ENCODE peak calls at places on chromosomes 12 and 14, in nine cellular contexts. K, Q, O, X, P, I, W, N and T are unnamed samples.
A peak's percentile ranks its signal among the peaks of the same experiment; 100 is the strongest.

GRCh38 chr14:73462815-73463214 is 4.5 kb upstream of the NUMB start:
- DNase-seq in Q (no peak), W (no peak), X (no peak), I (no peak), P (no peak), O (no peak), K (no peak), N (no peak), T (no peak)

GRCh38 chr12:4193821-4194220 is 79.7 kb upstream of the CCND2 start:
- DNase-seq in P (no peak), N (no peak), O (no peak), I (no peak), W (no peak), X (no peak), K (no peak), Q (no peak), T (no peak)

GRCh38 chr14:102046337-102047278 is 40.2 kb downstream of the HSP90AA1 start:
- DNase-seq in N (peak; percentile 74), X (peak; percentile 89), P (no peak), I (no peak), Q (no peak), W (no peak), O (peak; percentile 90), K (no peak), T (no peak)

GRCh38 chr14:61153436-61153835 is 127.7 kb downstream of the TMEM30B start:
- DNase-seq in N (no peak), X (peak; percentile 31), W (no peak), K (no peak), P (no peak), O (no peak), Q (no peak), I (no peak), T (no peak)

GRCh38 chr12:122520676-122521075 is 6.1 kb downstream of the RSRC2 start:
- DNase-seq in Q (no peak), O (no peak), P (no peak), W (no peak), X (no peak), N (no peak), K (no peak), I (no peak), T (no peak)

GRCh38 chr12:66550626-66551025 is 128.2 kb downstream of the GRIP1 start:
- DNase-seq in Q (no peak), O (no peak), N (no peak), K (no peak), P (no peak), X (no peak), W (no peak), I (no peak), T (no peak)

GRCh38 chr12:86496595-86496994 is 240.4 kb upstream of the MGAT4C start:
- DNase-seq in X (no peak), K (peak; percentile 80), Q (no peak), N (no peak), I (no peak), P (no peak), W (no peak), O (no peak), T (no peak)

GRCh38 chr14:50924236-50924635 is 20.0 kb downstream of the PYGL start:
- DNase-seq in K (no peak), Q (no peak), I (no peak), P (no peak), N (no peak), X (no peak), W (no peak), O (no peak), T (no peak)

GRCh38 chr14:105330491-105330895 is 15.9 kb downstream of the PACS2 start:
- DNase-seq in W (no peak), X (no peak), Q (no peak), I (no peak), O (no peak), N (no peak), P (no peak), K (no peak), T (no peak)

GRCh38 chr12:6228535-6229223 is 28.5 kb downstream of the CD9 start:
- DNase-seq in Q (no peak), W (no peak), K (no peak), P (no peak), O (peak; percentile 69), N (no peak), X (no peak), I (no peak), T (no peak)

GRCh38 chr12:117113231-117113630 is 14.0 kb upstream of the TESC start:
- DNase-seq in O (no peak), I (no peak), P (no peak), W (no peak), N (no peak), Q (no peak), K (no peak), X (no peak), T (no peak)

GRCh38 chr12:2198088-2198501 is 145.3 kb downstream of the CACNA1C start:
- DNase-seq in X (peak; percentile 67), K (no peak), O (no peak), N (no peak), I (no peak), W (no peak), P (no peak), Q (peak; percentile 38), T (no peak)

GRCh38 chr12:132954471-132955048 is 1.5 kb downstream of the ZNF605 start:
- DNase-seq in K (no peak), N (no peak), P (no peak), O (no peak), W (no peak), I (no peak), Q (no peak), X (no peak), T (no peak)

GRCh38 chr12:14946856-14947255 is 8.5 kb upstream of the ERP27 start:
- DNase-seq in N (no peak), O (no peak), P (no peak), X (no peak), K (no peak), I (no peak), Q (no peak), W (no peak), T (no peak)

GRCh38 chr12:22396735-22397134 is 62.2 kb upstream of the ST8SIA1 start:
- DNase-seq in W (no peak), I (no peak), N (no peak), K (no peak), Q (no peak), X (no peak), P (no peak), O (no peak), T (no peak)

GRCh38 chr12:15842106-15842505 is 40.1 kb upstream of the STRAP start:
- DNase-seq in I (no peak), P (no peak), Q (peak; percentile 70), W (no peak), N (no peak), K (no peak), O (no peak), X (no peak), T (no peak)

GRCh38 chr14:80798211-80798610 is 143.3 kb downstream of the CEP128 start:
- DNase-seq in X (no peak), K (no peak), W (no peak), N (no peak), O (no peak), P (no peak), Q (no peak), I (no peak), T (no peak)

GRCh38 chr12:89708793-89709156 is at the start of gene ATP2B1:
- DNase-seq in O (peak; percentile 92), N (peak; percentile 72), P (peak; percentile 80), I (peak; percentile 75), W (peak; percentile 43), X (peak; percentile 85), Q (no peak), K (peak; percentile 53), T (peak; percentile 72)

GRCh38 chr12:77116277-77116676 is 50.9 kb upstream of the E2F7 start:
- DNase-seq in X (no peak), I (no peak), W (no peak), N (no peak), K (no peak), O (no peak), P (no peak), Q (no peak), T (no peak)

GRCh38 chr12:96444403-96444802 is 44.2 kb upstream of the CDK17 start:
- DNase-seq in W (no peak), P (no peak), I (no peak), K (no peak), O (no peak), Q (no peak), N (no peak), X (no peak), T (no peak)

GRCh38 chr12:62891805-62892549 is 43.0 kb downstream of the PPM1H start:
- DNase-seq in P (no peak), X (no peak), W (no peak), I (no peak), Q (no peak), K (no peak), N (peak; percentile 31), O (no peak), T (no peak)

GRCh38 chr14:67413806-67414769 is 2.1 kb upstream of the PLEK2 start:
- DNase-seq in O (no peak), N (no peak), P (peak; percentile 5), K (no peak), W (no peak), X (no peak), I (no peak), Q (peak; percentile 60), T (no peak)

GRCh38 chr14:104047761-104048160 is 37.7 kb upstream of the ASPG start:
- DNase-seq in O (no peak), K (no peak), P (no peak), N (no peak), I (no peak), X (no peak), W (no peak), Q (no peak), T (no peak)

GRCh38 chr14:56036353-56036752 is 81.9 kb upstream of the PELI2 start:
- DNase-seq in X (no peak), P (no peak), K (no peak), I (no peak), O (no peak), Q (no peak), W (no peak), N (no peak), T (no peak)

GRCh38 chr12:117819160-117819559 is 149.6 kb downstream of the KSR2 start:
- DNase-seq in O (no peak), Q (no peak), W (no peak), K (no peak), I (no peak), N (no peak), P (no peak), X (no peak), T (no peak)

GRCh38 chr14:32190713-32191112 is 11.1 kb upstream of the RNU6-7 start:
- DNase-seq in P (no peak), N (no peak), X (no peak), O (no peak), K (no peak), I (no peak), W (no peak), Q (no peak), T (no peak)

GRCh38 chr14:97458302-97459137 is 661.3 kb downstream of the VRK1 start:
- DNase-seq in K (no peak), I (peak; percentile 68), X (peak; percentile 75), W (no peak), N (no peak), P (peak; percentile 67), Q (no peak), O (peak; percentile 28), T (peak; percentile 80)

GRCh38 chr12:109497675-109498074 is 20.2 kb downstream of the UBE3B start:
- DNase-seq in P (no peak), Q (peak; percentile 60), X (no peak), I (no peak), O (no peak), K (no peak), W (no peak), N (no peak), T (no peak)

GRCh38 chr14:77059276-77059934 is 30.9 kb upstream of the IRF2BPL start:
- DNase-seq in I (no peak), N (no peak), W (no peak), X (peak; percentile 74), P (no peak), O (no peak), K (no peak), Q (peak; percentile 75), T (no peak)

GRCh38 chr14:45526715-45527549 is 273.9 kb upstream of the MIS18BP1 start:
- DNase-seq in X (peak; percentile 77), W (no peak), I (no peak), P (no peak), N (peak; percentile 37), O (no peak), Q (peak; percentile 0), K (peak; percentile 24), T (no peak)

GRCh38 chr14:57362356-57362755 is 28.0 kb upstream of the NAA30 start:
- DNase-seq in P (no peak), X (no peak), Q (no peak), K (no peak), N (no peak), I (no peak), W (no peak), O (no peak), T (no peak)